ENCODE peak calls at places on chromosome 22, in nine cellular contexts. One of them, this sample, is unnamed.

GRCh38 chr22:48138427-48138826 is 1376.0 kb downstream of the TBC1D22A start:
- DNase-seq in Jurkat, Clone E6-1: no peak
- DNase-seq in upper lobe of right lung: no peak
- DNase-seq in T-helper 2 cell treated with Interferon-gamma antibody and Interleukin-4, amounts not matched to agents 5 μg/mL and 100 μg/mL, for 36 hours: no peak
- DNase-seq in left ventricle myocardium inferior: no peak
- DNase-seq in thoracic aorta: no peak
- DNase-seq in SJSA1: no peak
- DNase-seq in choroid plexus epithelial cell: no peak
- DNase-seq in NCI-H748 treated with DMSO at 0.1 percent for 48 hours: no peak
- DNase-seq in this sample: no peak

GRCh38 chr22:22692707-22693530 is 48.5 kb downstream of the GGTLC2 start:
- DNase-seq in thoracic aorta: no peak
- DNase-seq in upper lobe of right lung: no peak
- DNase-seq in left ventricle myocardium inferior: no peak
- DNase-seq in choroid plexus epithelial cell: peak; percentile 53
- DNase-seq in T-helper 2 cell treated with Interferon-gamma antibody and Interleukin-4, amounts not matched to agents 5 μg/mL and 100 μg/mL, for 36 hours: peak; percentile 15
- DNase-seq in SJSA1: no peak
- DNase-seq in Jurkat, Clone E6-1: peak; percentile 20
- DNase-seq in NCI-H748 treated with DMSO at 0.1 percent for 48 hours: no peak
- DNase-seq in this sample: no peak

GRCh38 chr22:50476819-50477344 is 2.0 kb upstream of the SBF1 start:
- DNase-seq in upper lobe of right lung: no peak
- DNase-seq in left ventricle myocardium inferior: no peak
- DNase-seq in choroid plexus epithelial cell: no peak
- DNase-seq in Jurkat, Clone E6-1: no peak
- DNase-seq in thoracic aorta: no peak
- DNase-seq in SJSA1: no peak
- DNase-seq in T-helper 2 cell treated with Interferon-gamma antibody and Interleukin-4, amounts not matched to agents 5 μg/mL and 100 μg/mL, for 36 hours: no peak
- DNase-seq in NCI-H748 treated with DMSO at 0.1 percent for 48 hours: no peak
- DNase-seq in this sample: no peak

GRCh38 chr22:35913925-35914324 is 114.7 kb downstream of the RBFOX2 start:
- DNase-seq in upper lobe of right lung: no peak
- DNase-seq in thoracic aorta: no peak
- DNase-seq in NCI-H748 treated with DMSO at 0.1 percent for 48 hours: no peak
- DNase-seq in left ventricle myocardium inferior: no peak
- DNase-seq in choroid plexus epithelial cell: no peak
- DNase-seq in T-helper 2 cell treated with Interferon-gamma antibody and Interleukin-4, amounts not matched to agents 5 μg/mL and 100 μg/mL, for 36 hours: no peak
- DNase-seq in Jurkat, Clone E6-1: no peak
- DNase-seq in SJSA1: no peak
- DNase-seq in this sample: no peak

GRCh38 chr22:31313366-31314147 is 21.3 kb upstream of the PIK3IP1 start:
- DNase-seq in upper lobe of right lung: peak; percentile 90
- DNase-seq in choroid plexus epithelial cell: peak; percentile 74
- DNase-seq in SJSA1: peak; percentile 42
- DNase-seq in left ventricle myocardium inferior: peak; percentile 57
- DNase-seq in Jurkat, Clone E6-1: peak; percentile 41
- DNase-seq in T-helper 2 cell treated with Interferon-gamma antibody and Interleukin-4, amounts not matched to agents 5 μg/mL and 100 μg/mL, for 36 hours: peak; percentile 36
- DNase-seq in NCI-H748 treated with DMSO at 0.1 percent for 48 hours: peak; percentile 51
- DNase-seq in thoracic aorta: peak; percentile 45
- DNase-seq in this sample: peak; percentile 86

GRCh38 chr22:38704568-38705234 is 1.0 kb upstream of the GTPBP1 start:
- DNase-seq in left ventricle myocardium inferior: no peak
- DNase-seq in upper lobe of right lung: no peak
- DNase-seq in Jurkat, Clone E6-1: no peak
- DNase-seq in SJSA1: no peak
- DNase-seq in NCI-H748 treated with DMSO at 0.1 percent for 48 hours: no peak
- DNase-seq in T-helper 2 cell treated with Interferon-gamma antibody and Interleukin-4, amounts not matched to agents 5 μg/mL and 100 μg/mL, for 36 hours: peak; percentile 23
- DNase-seq in thoracic aorta: no peak
- DNase-seq in choroid plexus epithelial cell: no peak
- DNase-seq in this sample: no peak

GRCh38 chr22:36689583-36689982 is 14.0 kb downstream of the CACNG2 start:
- DNase-seq in SJSA1: no peak
- DNase-seq in Jurkat, Clone E6-1: no peak
- DNase-seq in NCI-H748 treated with DMSO at 0.1 percent for 48 hours: no peak
- DNase-seq in T-helper 2 cell treated with Interferon-gamma antibody and Interleukin-4, amounts not matched to agents 5 μg/mL and 100 μg/mL, for 36 hours: no peak
- DNase-seq in left ventricle myocardium inferior: no peak
- DNase-seq in upper lobe of right lung: no peak
- DNase-seq in thoracic aorta: no peak
- DNase-seq in choroid plexus epithelial cell: no peak
- DNase-seq in this sample: no peak

GRCh38 chr22:24402460-24403192 is 24.8 kb upstream of the ADORA2A start:
- DNase-seq in thoracic aorta: peak; percentile 83
- DNase-seq in left ventricle myocardium inferior: peak; percentile 57
- DNase-seq in upper lobe of right lung: no peak
- DNase-seq in T-helper 2 cell treated with Interferon-gamma antibody and Interleukin-4, amounts not matched to agents 5 μg/mL and 100 μg/mL, for 36 hours: no peak
- DNase-seq in Jurkat, Clone E6-1: no peak
- DNase-seq in NCI-H748 treated with DMSO at 0.1 percent for 48 hours: peak; percentile 29
- DNase-seq in SJSA1: peak; percentile 83
- DNase-seq in choroid plexus epithelial cell: peak; percentile 91
- DNase-seq in this sample: peak; percentile 83

GRCh38 chr22:33811686-33812085 is 108.6 kb downstream of the LARGE1 start:
- DNase-seq in T-helper 2 cell treated with Interferon-gamma antibody and Interleukin-4, amounts not matched to agents 5 μg/mL and 100 μg/mL, for 36 hours: no peak
- DNase-seq in NCI-H748 treated with DMSO at 0.1 percent for 48 hours: no peak
- DNase-seq in SJSA1: no peak
- DNase-seq in choroid plexus epithelial cell: peak; percentile 37
- DNase-seq in Jurkat, Clone E6-1: no peak
- DNase-seq in thoracic aorta: peak; percentile 13
- DNase-seq in left ventricle myocardium inferior: peak; percentile 39
- DNase-seq in upper lobe of right lung: no peak
- DNase-seq in this sample: peak; percentile 91

GRCh38 chr22:43734370-43735005 is 77.6 kb downstream of the EFCAB6 start:
- DNase-seq in NCI-H748 treated with DMSO at 0.1 percent for 48 hours: no peak
- DNase-seq in left ventricle myocardium inferior: no peak
- DNase-seq in upper lobe of right lung: no peak
- DNase-seq in Jurkat, Clone E6-1: no peak
- DNase-seq in thoracic aorta: no peak
- DNase-seq in choroid plexus epithelial cell: no peak
- DNase-seq in T-helper 2 cell treated with Interferon-gamma antibody and Interleukin-4, amounts not matched to agents 5 μg/mL and 100 μg/mL, for 36 hours: no peak
- DNase-seq in SJSA1: no peak
- DNase-seq in this sample: no peak

GRCh38 chr22:33922268-33922667 is 2.0 kb upstream of the LARGE1 start:
- DNase-seq in choroid plexus epithelial cell: peak; percentile 35
- DNase-seq in left ventricle myocardium inferior: peak; percentile 25
- DNase-seq in T-helper 2 cell treated with Interferon-gamma antibody and Interleukin-4, amounts not matched to agents 5 μg/mL and 100 μg/mL, for 36 hours: no peak
- DNase-seq in Jurkat, Clone E6-1: no peak
- DNase-seq in SJSA1: peak; percentile 42
- DNase-seq in thoracic aorta: no peak
- DNase-seq in NCI-H748 treated with DMSO at 0.1 percent for 48 hours: no peak
- DNase-seq in upper lobe of right lung: no peak
- DNase-seq in this sample: peak; percentile 80

This sample was measured in posterior vena cava.